ENCODE peak calls at places on chromosomes 2 and 18, in seven cellular contexts. K is AML-193, N is midbrain, M is T-cell, W is cardiac fibroblast, T is mesothelial cell of epicardium, D is EL. O is an unnamed sample.
A peak's percentile ranks its signal among the peaks of the same experiment; 100 is the strongest.

GRCh38 chr2:45612741-45613140 is 1.7 kb upstream of the SRBD1 start:
- DNase-seq in M (no peak), D (peak; percentile 6), W (peak; percentile 43), K (no peak), N (no peak), T (no peak), O (no peak)

GRCh38 chr2:123771928-123772632 is 253.0 kb upstream of the CNTNAP5 start:
- DNase-seq in N (no peak), T (no peak), D (no peak), W (no peak), K (no peak), M (no peak), O (no peak)

GRCh38 chr2:156800065-156800556 is 363.9 kb downstream of the GPD2 start:
- DNase-seq in T (no peak), N (no peak), W (no peak), K (no peak), M (no peak), D (peak; percentile 2), O (no peak)

GRCh38 chr2:239865059-239865639 is 160.0 kb downstream of the NDUFA10 start:
- DNase-seq in T (no peak), W (no peak), K (no peak), N (no peak), M (no peak), D (no peak), O (no peak)

GRCh38 chr18:57516068-57516467 is 70.4 kb downstream of the FECH start:
- DNase-seq in N (no peak), T (no peak), D (no peak), W (no peak), M (no peak), K (no peak), O (no peak)

GRCh38 chr18:23155537-23155936 is 20.3 kb downstream of the CABLES1 start:
- DNase-seq in D (peak; percentile 41), N (no peak), W (no peak), M (no peak), K (no peak), T (no peak), O (no peak)

GRCh38 chr2:8597526-8598225 is 84.2 kb upstream of the ID2 start:
- DNase-seq in K (no peak), T (no peak), M (no peak), N (no peak), D (no peak), W (no peak), O (no peak)

GRCh38 chr2:105269426-105269825 is 27.9 kb downstream of the GPR45 start:
- DNase-seq in D (no peak), K (no peak), W (no peak), N (no peak), M (no peak), T (no peak), O (no peak)

GRCh38 chr2:221501210-221501882 is 70.8 kb downstream of the EPHA4 start:
- DNase-seq in T (no peak), K (no peak), W (peak; percentile 35), N (no peak), D (peak; percentile 86), M (no peak), O (no peak)

O was measured in NCI-H510A treated with DMSO at 0.1 percent for 48 hours.